ENCODE peak calls at places on chromosomes 12 and 14, in six cellular contexts. G is HT1080, Z is pons, E is erythroblast, D is thyroid gland, I is HT-29. B is an unnamed sample.

GRCh38 chr14:103801459-103801858 is 45.9 kb downstream of the PPP1R13B start:
- DNase-seq in Z (no peak), E (no peak), D (peak), G (peak), I (no peak), B (no peak)

GRCh38 chr14:94114589-94115067 is 4.1 kb downstream of the IFI27 start:
- DNase-seq in Z (no peak), G (no peak), E (no peak), I (no peak), D (no peak), B (no peak)

GRCh38 chr14:106737025-106737424 is 1210.6 kb downstream of the TMEM121 start:
- DNase-seq in G (no peak), D (no peak), E (no peak), Z (no peak), I (no peak), B (no peak)

GRCh38 chr12:2229661-2230539 is 177.1 kb downstream of the CACNA1C start:
- DNase-seq in E (no peak), G (no peak), D (no peak), Z (no peak), I (no peak), B (no peak)

GRCh38 chr12:93111791-93112208 is 182.7 kb upstream of the EEA1 start:
- DNase-seq in I (no peak), G (no peak), Z (no peak), D (no peak), E (no peak), B (no peak)

GRCh38 chr12:50050410-50051280 is 6.8 kb upstream of the ASIC1 start:
- DNase-seq in E (peak), D (peak), Z (no peak), G (no peak), I (no peak), B (no peak)

GRCh38 chr12:1859643-1860042 is 39.3 kb downstream of the LRTM2 start:
- DNase-seq in I (no peak), G (peak), E (no peak), Z (no peak), D (peak), B (no peak)

GRCh38 chr12:79763748-79764452 is 73.1 kb upstream of the PAWR start:
- DNase-seq in I (no peak), E (no peak), Z (no peak), G (no peak), D (no peak), B (no peak)

GRCh38 chr12:14948672-14949071 is 10.3 kb upstream of the ERP27 start:
- DNase-seq in Z (peak), I (no peak), G (peak), E (peak), D (peak), B (peak)

GRCh38 chr12:33670284-33670683 is 230.7 kb upstream of the SYT10 start:
- DNase-seq in E (no peak), G (no peak), D (no peak), I (no peak), Z (no peak), B (no peak)

GRCh38 chr12:3165311-3165931 is 88.2 kb downstream of the TSPAN9 start:
- DNase-seq in D (no peak), E (no peak), I (no peak), Z (no peak), G (no peak), B (no peak)

GRCh38 chr12:6237830-6238229 is 37.6 kb downstream of the CD9 start:
- DNase-seq in D (no peak), I (no peak), E (no peak), G (no peak), Z (no peak), B (no peak)

GRCh38 chr12:1453801-1454200 is 140.6 kb downstream of the FBXL14 start:
- DNase-seq in Z (no peak), E (no peak), G (no peak), I (no peak), D (no peak), B (no peak)

B was measured in Karpas-422.